ENCODE peak calls at places on chromosome 4, in seven cellular contexts. One of them, this sample, is unnamed.

GRCh38 chr4:69025191-69025998 is 70.9 kb upstream of the UGT2B7 start:
- DNase-seq in K562: peak; percentile 8
- DNase-seq in GM12878: no peak
- DNase-seq in HCT116: peak; percentile 2
- DNase-seq in SK-N-SH: no peak
- DNase-seq in HepG2: peak; percentile 68
- DNase-seq in H1: peak; percentile 47
- DNase-seq in this sample: no peak

GRCh38 chr4:169270810-169271691 is at the start of gene SH3RF1:
- DNase-seq in K562: peak; percentile 53
- DNase-seq in GM12878: no peak
- DNase-seq in HCT116: no peak
- DNase-seq in SK-N-SH: peak; percentile 91
- DNase-seq in HepG2: peak; percentile 38
- DNase-seq in H1: peak; percentile 83
- DNase-seq in this sample: peak; percentile 92

GRCh38 chr4:120990246-120990645 is 67.7 kb upstream of the PRDM5 start:
- DNase-seq in K562: no peak
- DNase-seq in GM12878: no peak
- DNase-seq in HCT116: no peak
- DNase-seq in SK-N-SH: no peak
- DNase-seq in HepG2: no peak
- DNase-seq in H1: no peak
- DNase-seq in this sample: no peak

GRCh38 chr4:23023121-23023520 is 330.4 kb downstream of the GBA3 start:
- DNase-seq in K562: no peak
- DNase-seq in GM12878: no peak
- DNase-seq in HCT116: no peak
- DNase-seq in SK-N-SH: no peak
- DNase-seq in HepG2: no peak
- DNase-seq in H1: no peak
- DNase-seq in this sample: no peak

GRCh38 chr4:159487284-159487747 is 384.4 kb downstream of the RAPGEF2 start:
- DNase-seq in K562: peak; percentile 69
- DNase-seq in GM12878: peak; percentile 17
- DNase-seq in HCT116: peak; percentile 65
- DNase-seq in SK-N-SH: peak; percentile 56
- DNase-seq in HepG2: peak; percentile 68
- DNase-seq in H1: peak; percentile 63
- DNase-seq in this sample: peak; percentile 17

GRCh38 chr4:147198411-147199051 is 252.9 kb upstream of the TTC29 start:
- DNase-seq in K562: no peak
- DNase-seq in GM12878: no peak
- DNase-seq in HCT116: no peak
- DNase-seq in SK-N-SH: no peak
- DNase-seq in HepG2: no peak
- DNase-seq in H1: no peak
- DNase-seq in this sample: no peak

GRCh38 chr4:183971938-183972490 is 66.9 kb downstream of the STOX2 start:
- DNase-seq in K562: no peak
- DNase-seq in GM12878: no peak
- DNase-seq in HCT116: no peak
- DNase-seq in SK-N-SH: no peak
- DNase-seq in HepG2: no peak
- DNase-seq in H1: no peak
- DNase-seq in this sample: no peak

GRCh38 chr4:56653461-56654237 is 27.4 kb downstream of the HOPX start:
- DNase-seq in K562: no peak
- DNase-seq in GM12878: no peak
- DNase-seq in HCT116: no peak
- DNase-seq in SK-N-SH: no peak
- DNase-seq in HepG2: no peak
- DNase-seq in H1: no peak
- DNase-seq in this sample: no peak

GRCh38 chr4:148793221-148793620 is 351.0 kb upstream of the NR3C2 start:
- DNase-seq in K562: no peak
- DNase-seq in GM12878: no peak
- DNase-seq in HCT116: no peak
- DNase-seq in SK-N-SH: no peak
- DNase-seq in HepG2: no peak
- DNase-seq in H1: no peak
- DNase-seq in this sample: no peak

GRCh38 chr4:163344147-163345050 is 707 bp downstream of the NPY5R start:
- DNase-seq in K562: no peak
- DNase-seq in GM12878: no peak
- DNase-seq in HCT116: no peak
- DNase-seq in SK-N-SH: peak; percentile 47
- DNase-seq in HepG2: no peak
- DNase-seq in H1: no peak
- DNase-seq in this sample: peak; percentile 32

GRCh38 chr4:25658357-25658771 is 2.7 kb downstream of the SLC34A2 start:
- DNase-seq in K562: no peak
- DNase-seq in GM12878: no peak
- DNase-seq in HCT116: no peak
- DNase-seq in SK-N-SH: no peak
- DNase-seq in HepG2: no peak
- DNase-seq in H1: no peak
- DNase-seq in this sample: no peak

GRCh38 chr4:7800410-7800809 is 139.3 kb downstream of the AFAP1 start:
- DNase-seq in K562: no peak
- DNase-seq in GM12878: no peak
- DNase-seq in HCT116: no peak
- DNase-seq in SK-N-SH: no peak
- DNase-seq in HepG2: no peak
- DNase-seq in H1: no peak
- DNase-seq in this sample: no peak
- TF ChIP-seq JUND in K562: no peak
- TF ChIP-seq JUND in GM12878: no peak
- TF ChIP-seq JUND in HCT116: no peak
- TF ChIP-seq JUND in SK-N-SH: no peak
- TF ChIP-seq JUND in HepG2: no peak
- TF ChIP-seq JUND in H1: no peak
- TF ChIP-seq JUND in this sample: no peak

GRCh38 chr4:38667005-38667771 is 3.2 kb downstream of the KLF3 start:
- DNase-seq in K562: peak; percentile 71
- DNase-seq in GM12878: no peak
- DNase-seq in HCT116: peak; percentile 88
- DNase-seq in SK-N-SH: peak; percentile 77
- DNase-seq in HepG2: peak; percentile 97
- DNase-seq in H1: peak; percentile 59
- DNase-seq in this sample: peak; percentile 70
- TF ChIP-seq JUND in K562: peak; percentile 94
- TF ChIP-seq JUND in GM12878: no peak
- TF ChIP-seq JUND in HCT116: no peak
- TF ChIP-seq JUND in SK-N-SH: peak; percentile 60
- TF ChIP-seq JUND in HepG2: peak; percentile 57
- TF ChIP-seq JUND in H1: peak; percentile 94
- TF ChIP-seq JUND in this sample: no peak

DNA sequence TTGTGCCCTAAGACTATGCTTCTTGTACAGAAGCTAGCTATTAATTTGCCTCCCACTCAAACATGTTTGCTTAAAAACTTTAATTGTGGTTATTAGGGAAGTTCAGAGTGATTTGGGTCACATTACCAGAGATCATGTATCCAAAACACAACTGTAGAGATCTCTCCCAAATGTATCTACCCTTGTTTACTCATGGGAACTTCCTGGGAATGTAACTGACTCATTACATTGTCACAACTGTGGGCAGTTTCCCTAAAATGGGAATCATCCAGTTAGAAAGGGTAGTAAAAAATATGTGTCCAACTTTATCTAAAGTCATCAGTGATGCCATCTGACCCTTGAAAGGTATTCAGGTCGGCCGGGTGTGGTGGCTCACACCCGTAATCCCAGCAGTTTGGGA is 40.3 kb upstream of the GLRA3 start:
- DNase-seq in K562: no peak
- DNase-seq in GM12878: no peak
- DNase-seq in HCT116: no peak
- DNase-seq in SK-N-SH: no peak
- DNase-seq in HepG2: no peak
- DNase-seq in H1: no peak
- DNase-seq in this sample: no peak
- TF ChIP-seq JUND in K562: no peak
- TF ChIP-seq JUND in GM12878: no peak
- TF ChIP-seq JUND in HCT116: no peak
- TF ChIP-seq JUND in SK-N-SH: no peak
- TF ChIP-seq JUND in HepG2: no peak
- TF ChIP-seq JUND in H1: no peak
- TF ChIP-seq JUND in this sample: no peak

DNA sequence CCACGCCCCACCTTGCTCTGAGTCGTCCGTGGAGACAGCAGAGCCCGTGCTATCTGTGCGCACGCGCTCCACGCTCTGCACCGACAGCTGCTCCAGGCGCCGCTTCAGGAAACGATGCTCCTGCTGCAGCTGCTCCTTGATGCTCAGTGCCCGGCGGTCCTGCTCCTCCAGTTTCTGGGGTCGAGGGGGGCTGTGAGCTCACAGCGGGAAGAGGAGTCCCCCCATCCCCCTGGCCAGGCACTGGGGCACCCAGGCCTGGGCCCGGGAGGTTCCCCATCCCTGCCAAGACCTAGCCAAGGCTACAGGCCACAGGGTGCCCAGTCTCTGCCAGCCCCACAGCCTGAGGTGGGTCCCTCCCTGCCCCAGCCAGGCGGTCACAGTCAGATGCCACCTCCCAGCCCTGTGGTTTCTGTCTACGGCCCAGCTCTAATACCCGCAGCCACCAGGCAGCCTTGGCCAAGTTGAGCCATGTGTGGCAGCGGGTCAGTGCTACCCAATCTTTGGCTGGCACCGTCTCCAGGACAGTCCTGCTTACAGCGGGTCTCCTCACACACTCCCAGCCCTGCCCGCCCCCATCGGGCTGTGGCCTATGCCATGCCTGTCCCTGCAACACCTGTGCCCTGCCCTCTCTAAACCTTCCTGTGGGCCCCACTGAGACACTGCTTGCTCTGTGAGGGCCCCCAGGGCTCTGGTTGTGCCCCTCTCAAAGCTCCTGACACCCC is 9.3 kb upstream of the HAUS3 start:
- DNase-seq in K562: no peak
- DNase-seq in GM12878: no peak
- DNase-seq in HCT116: no peak
- DNase-seq in SK-N-SH: peak; percentile 28
- DNase-seq in HepG2: no peak
- DNase-seq in H1: no peak
- DNase-seq in this sample: no peak
- TF ChIP-seq JUND in K562: no peak
- TF ChIP-seq JUND in GM12878: no peak
- TF ChIP-seq JUND in HCT116: no peak
- TF ChIP-seq JUND in SK-N-SH: no peak
- TF ChIP-seq JUND in HepG2: no peak
- TF ChIP-seq JUND in H1: no peak
- TF ChIP-seq JUND in this sample: no peak

GRCh38 chr4:16977081-16977480 is 78.6 kb upstream of the LDB2 start:
- DNase-seq in K562: no peak
- DNase-seq in GM12878: no peak
- DNase-seq in HCT116: no peak
- DNase-seq in SK-N-SH: no peak
- DNase-seq in HepG2: no peak
- DNase-seq in H1: no peak
- DNase-seq in this sample: no peak
- TF ChIP-seq JUND in K562: no peak
- TF ChIP-seq JUND in GM12878: no peak
- TF ChIP-seq JUND in HCT116: no peak
- TF ChIP-seq JUND in SK-N-SH: no peak
- TF ChIP-seq JUND in HepG2: no peak
- TF ChIP-seq JUND in H1: no peak
- TF ChIP-seq JUND in this sample: no peak

DNA sequence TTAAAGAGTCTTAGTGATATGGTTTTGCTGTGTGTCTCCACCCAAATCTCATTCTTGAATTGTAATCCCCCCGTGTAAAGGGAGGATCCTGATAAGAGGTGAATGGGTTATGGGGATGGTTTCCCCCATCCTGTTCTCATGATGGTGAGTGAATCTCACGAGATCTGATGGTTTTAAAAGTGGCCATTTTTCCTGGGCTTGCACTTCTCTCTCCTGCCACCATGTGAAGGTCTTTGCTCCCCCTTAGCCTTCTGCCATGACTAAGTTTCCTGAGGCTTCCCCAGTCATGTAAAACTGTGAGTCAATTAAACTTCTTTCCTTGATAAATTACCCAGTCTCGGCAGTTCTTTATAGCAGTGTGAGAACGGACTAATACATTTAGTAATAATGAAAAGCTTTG is 46.9 kb downstream of the ANTXR2 start:
- DNase-seq in K562: no peak
- DNase-seq in GM12878: no peak
- DNase-seq in HCT116: no peak
- DNase-seq in SK-N-SH: no peak
- DNase-seq in HepG2: no peak
- DNase-seq in H1: no peak
- DNase-seq in this sample: no peak
- TF ChIP-seq JUND in K562: no peak
- TF ChIP-seq JUND in GM12878: no peak
- TF ChIP-seq JUND in HCT116: no peak
- TF ChIP-seq JUND in SK-N-SH: no peak
- TF ChIP-seq JUND in HepG2: no peak
- TF ChIP-seq JUND in H1: no peak
- TF ChIP-seq JUND in this sample: no peak

GRCh38 chr4:19159874-19160273 is 1091.8 kb upstream of the SLIT2 start:
- DNase-seq in K562: no peak
- DNase-seq in GM12878: no peak
- DNase-seq in HCT116: no peak
- DNase-seq in SK-N-SH: no peak
- DNase-seq in HepG2: no peak
- DNase-seq in H1: no peak
- DNase-seq in this sample: no peak

GRCh38 chr4:19158451-19158850 is 1093.3 kb upstream of the SLIT2 start:
- DNase-seq in K562: no peak
- DNase-seq in GM12878: no peak
- DNase-seq in HCT116: no peak
- DNase-seq in SK-N-SH: no peak
- DNase-seq in HepG2: no peak
- DNase-seq in H1: no peak
- DNase-seq in this sample: no peak

GRCh38 chr4:19167321-19167720 is 1084.4 kb upstream of the SLIT2 start:
- DNase-seq in K562: no peak
- DNase-seq in GM12878: no peak
- DNase-seq in HCT116: no peak
- DNase-seq in SK-N-SH: no peak
- DNase-seq in HepG2: no peak
- DNase-seq in H1: no peak
- DNase-seq in this sample: no peak

DNA sequence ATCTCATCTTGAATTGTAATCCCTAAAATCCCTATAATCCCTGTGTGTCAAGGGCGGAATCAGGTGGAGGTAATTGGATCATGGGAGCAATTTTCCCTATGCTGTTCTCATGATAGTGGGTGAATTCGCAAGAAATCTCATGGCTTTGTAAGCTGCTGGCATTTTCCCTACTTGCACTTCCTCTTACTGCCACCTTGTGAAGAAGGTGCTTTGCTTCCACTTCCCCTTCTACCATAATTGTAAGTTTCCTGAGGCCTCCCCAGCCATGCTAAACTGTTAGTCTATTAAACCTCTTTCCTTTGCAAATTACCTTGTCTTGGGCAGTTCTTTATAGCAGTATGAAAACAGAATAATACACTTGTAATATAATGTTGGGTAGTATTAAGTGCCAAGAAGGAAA is 1087.4 kb upstream of the SLIT2 start:
- DNase-seq in K562: no peak
- DNase-seq in GM12878: no peak
- DNase-seq in HCT116: no peak
- DNase-seq in SK-N-SH: no peak
- DNase-seq in HepG2: no peak
- DNase-seq in H1: no peak
- DNase-seq in this sample: no peak
- TF ChIP-seq JUND in K562: no peak
- TF ChIP-seq JUND in GM12878: no peak
- TF ChIP-seq JUND in HCT116: no peak
- TF ChIP-seq JUND in SK-N-SH: no peak
- TF ChIP-seq JUND in HepG2: no peak
- TF ChIP-seq JUND in H1: no peak
- TF ChIP-seq JUND in this sample: no peak